ENCODE peak calls at places on chromosome 4, in eight cellular contexts. One of them, this sample, is unnamed.

GRCh38 chr4:20629180-20630115 is 70.8 kb upstream of the PACRGL start:
- DNase-seq in mesothelial cell of epicardium: no peak
- DNase-seq in H7: no peak
- DNase-seq in ACHN: no peak
- DNase-seq in colonic mucosa: peak
- DNase-seq in stimulated activated CD4-positive, alpha-beta T cell treated with anti-CD3 and anti-CD28 coated beads, Interleukin-12 subunit alpha, Interleukin-12 subunit beta, amount 100 ng/mL, for 4 hours: no peak
- DNase-seq in Panc1: no peak
- DNase-seq in dermis microvascular lymphatic vessel endothelial cell: no peak
- DNase-seq in this sample: no peak

GRCh38 chr4:132614682-132615081 is 534.4 kb upstream of the PCDH10 start:
- DNase-seq in mesothelial cell of epicardium: no peak
- DNase-seq in H7: no peak
- DNase-seq in ACHN: peak
- DNase-seq in colonic mucosa: no peak
- DNase-seq in stimulated activated CD4-positive, alpha-beta T cell treated with anti-CD3 and anti-CD28 coated beads, Interleukin-12 subunit alpha, Interleukin-12 subunit beta, amount 100 ng/mL, for 4 hours: no peak
- DNase-seq in Panc1: no peak
- DNase-seq in dermis microvascular lymphatic vessel endothelial cell: no peak
- DNase-seq in this sample: peak

GRCh38 chr4:18684932-18685331 is 663.4 kb upstream of the LCORL start:
- DNase-seq in mesothelial cell of epicardium: no peak
- DNase-seq in H7: no peak
- DNase-seq in ACHN: no peak
- DNase-seq in colonic mucosa: no peak
- DNase-seq in stimulated activated CD4-positive, alpha-beta T cell treated with anti-CD3 and anti-CD28 coated beads, Interleukin-12 subunit alpha, Interleukin-12 subunit beta, amount 100 ng/mL, for 4 hours: no peak
- DNase-seq in Panc1: no peak
- DNase-seq in dermis microvascular lymphatic vessel endothelial cell: no peak
- DNase-seq in this sample: no peak

GRCh38 chr4:78634011-78634664 is 82.6 kb downstream of the ANXA3 start:
- DNase-seq in mesothelial cell of epicardium: no peak
- DNase-seq in H7: no peak
- DNase-seq in ACHN: no peak
- DNase-seq in colonic mucosa: no peak
- DNase-seq in stimulated activated CD4-positive, alpha-beta T cell treated with anti-CD3 and anti-CD28 coated beads, Interleukin-12 subunit alpha, Interleukin-12 subunit beta, amount 100 ng/mL, for 4 hours: no peak
- DNase-seq in Panc1: no peak
- DNase-seq in dermis microvascular lymphatic vessel endothelial cell: no peak
- DNase-seq in this sample: no peak

GRCh38 chr4:141220271-141220654 is 432 bp upstream of the ZNF330 start:
- DNase-seq in mesothelial cell of epicardium: no peak
- DNase-seq in H7: peak
- DNase-seq in ACHN: peak
- DNase-seq in colonic mucosa: no peak
- DNase-seq in stimulated activated CD4-positive, alpha-beta T cell treated with anti-CD3 and anti-CD28 coated beads, Interleukin-12 subunit alpha, Interleukin-12 subunit beta, amount 100 ng/mL, for 4 hours: no peak
- DNase-seq in Panc1: no peak
- DNase-seq in dermis microvascular lymphatic vessel endothelial cell: no peak
- DNase-seq in this sample: no peak

GRCh38 chr4:180060159-180060889 is 2182.9 kb upstream of the TENM3 start:
- DNase-seq in mesothelial cell of epicardium: no peak
- DNase-seq in H7: peak
- DNase-seq in ACHN: peak
- DNase-seq in colonic mucosa: no peak
- DNase-seq in stimulated activated CD4-positive, alpha-beta T cell treated with anti-CD3 and anti-CD28 coated beads, Interleukin-12 subunit alpha, Interleukin-12 subunit beta, amount 100 ng/mL, for 4 hours: no peak
- DNase-seq in Panc1: no peak
- DNase-seq in dermis microvascular lymphatic vessel endothelial cell: no peak
- DNase-seq in this sample: no peak

GRCh38 chr4:133152330-133152791 is 3.3 kb downstream of the PCDH10 start:
- DNase-seq in mesothelial cell of epicardium: no peak
- DNase-seq in H7: no peak
- DNase-seq in ACHN: no peak
- DNase-seq in colonic mucosa: no peak
- DNase-seq in stimulated activated CD4-positive, alpha-beta T cell treated with anti-CD3 and anti-CD28 coated beads, Interleukin-12 subunit alpha, Interleukin-12 subunit beta, amount 100 ng/mL, for 4 hours: no peak
- DNase-seq in Panc1: no peak
- DNase-seq in dermis microvascular lymphatic vessel endothelial cell: no peak
- DNase-seq in this sample: no peak

GRCh38 chr4:26424143-26424542 is 66.1 kb downstream of the CCKAR start:
- DNase-seq in mesothelial cell of epicardium: no peak
- DNase-seq in H7: no peak
- DNase-seq in ACHN: no peak
- DNase-seq in colonic mucosa: no peak
- DNase-seq in stimulated activated CD4-positive, alpha-beta T cell treated with anti-CD3 and anti-CD28 coated beads, Interleukin-12 subunit alpha, Interleukin-12 subunit beta, amount 100 ng/mL, for 4 hours: no peak
- DNase-seq in Panc1: no peak
- DNase-seq in dermis microvascular lymphatic vessel endothelial cell: no peak
- DNase-seq in this sample: no peak

GRCh38 chr4:137819964-137820383 is 287.7 kb upstream of the PCDH18 start:
- DNase-seq in mesothelial cell of epicardium: no peak
- DNase-seq in H7: peak
- DNase-seq in ACHN: peak
- DNase-seq in colonic mucosa: no peak
- DNase-seq in stimulated activated CD4-positive, alpha-beta T cell treated with anti-CD3 and anti-CD28 coated beads, Interleukin-12 subunit alpha, Interleukin-12 subunit beta, amount 100 ng/mL, for 4 hours: no peak
- DNase-seq in Panc1: peak
- DNase-seq in dermis microvascular lymphatic vessel endothelial cell: peak
- DNase-seq in this sample: peak

GRCh38 chr4:177401658-177402273 is 40.5 kb downstream of the AGA start:
- DNase-seq in mesothelial cell of epicardium: no peak
- DNase-seq in H7: no peak
- DNase-seq in ACHN: no peak
- DNase-seq in colonic mucosa: no peak
- DNase-seq in stimulated activated CD4-positive, alpha-beta T cell treated with anti-CD3 and anti-CD28 coated beads, Interleukin-12 subunit alpha, Interleukin-12 subunit beta, amount 100 ng/mL, for 4 hours: no peak
- DNase-seq in Panc1: no peak
- DNase-seq in dermis microvascular lymphatic vessel endothelial cell: no peak
- DNase-seq in this sample: no peak